ENCODE peak calls at places on chromosomes 2 and 18, in six cellular contexts. H is iris pigment epithelial cell; E is stimulated activated naive CD4-positive, alpha-beta T cell; O is hypothalamus; N is NCI-H1694; X is midbrain. U is an unnamed sample.

GRCh38 chr18:57715671-57716070 is 87.4 kb downstream of the ATP8B1 start:
- DNase-seq in H (no peak), E (no peak), O (no peak), N (no peak), X (no peak), U (no peak)

GRCh38 chr18:8283901-8284585 is 325.2 kb upstream of the RAB12 start:
- DNase-seq in H (peak; percentile 84), E (no peak), O (no peak), N (no peak), X (no peak), U (no peak)

GRCh38 chr2:63740943-63741342 is 100.8 kb upstream of the UGP2 start:
- DNase-seq in H (peak; percentile 40), E (no peak), O (no peak), N (no peak), X (no peak), U (peak; percentile 42)

GRCh38 chr18:5476961-5477800 is 66.6 kb downstream of the EPB41L3 start:
- DNase-seq in H (no peak), E (no peak), O (no peak), N (no peak), X (no peak), U (no peak)

GRCh38 chr2:76958749-76959148 is 563.4 kb downstream of the LRRTM4 start:
- DNase-seq in H (peak; percentile 5), E (no peak), O (no peak), N (no peak), X (no peak), U (peak; percentile 76)

GRCh38 chr2:144456680-144457079 is 63.2 kb downstream of the ZEB2 start:
- DNase-seq in H (peak; percentile 98), E (no peak), O (no peak), N (no peak), X (no peak), U (peak; percentile 63)

GRCh38 chr2:98854675-98855074 is 81.3 kb downstream of the CRACDL start:
- DNase-seq in H (no peak), E (no peak), O (no peak), N (no peak), X (no peak), U (no peak)

GRCh38 chr18:7572837-7573236 is 5.7 kb downstream of the PTPRM start:
- DNase-seq in H (peak; percentile 66), E (no peak), O (no peak), N (no peak), X (no peak), U (no peak)

GRCh38 chr18:58915006-58915799 is 50.5 kb downstream of the ZNF532 start:
- DNase-seq in H (no peak), E (no peak), O (no peak), N (no peak), X (no peak), U (no peak)

GRCh38 chr2:149989447-149990063 is 402.0 kb upstream of the MMADHC start:
- DNase-seq in H (peak; percentile 46), E (no peak), O (no peak), N (no peak), X (no peak), U (no peak)